ENCODE peak calls at places on chromosome 1, in six cellular contexts. K, N, U, W, P and G are unnamed samples.

GRCh38 chr1:205226868-205227583 is 720 bp upstream of the TMCC2 start:
- DNase-seq in U (no peak), K (peak; percentile 77), P (peak; percentile 68), W (no peak), N (no peak), G (peak; percentile 28)

GRCh38 chr1:53495608-53496345 is 36.6 kb downstream of the DMRTB1 start:
- DNase-seq in U (no peak), N (no peak), K (peak; percentile 67), P (peak; percentile 36), W (no peak), G (no peak)

GRCh38 chr1:204360314-204360713 is 585 bp upstream of the PLEKHA6 start:
- DNase-seq in K (no peak), P (no peak), U (no peak), N (no peak), W (no peak), G (no peak)

GRCh38 chr1:224880593-224881307 is 48.7 kb upstream of the DNAH14 start:
- DNase-seq in P (peak; percentile 23), W (peak; percentile 48), N (no peak), U (peak; percentile 26), K (peak; percentile 9), G (no peak)

GRCh38 chr1:43841511-43841910 is 92.1 kb upstream of the ARTN start:
- DNase-seq in U (no peak), K (no peak), N (no peak), P (no peak), W (no peak), G (peak; percentile 77)

GRCh38 chr1:35298464-35298863 is 30.0 kb downstream of the ZMYM4 start:
- DNase-seq in W (peak; percentile 2), P (peak; percentile 44), N (no peak), K (peak; percentile 68), U (peak; percentile 58), G (peak; percentile 46)

GRCh38 chr1:184982002-184982954 is 8.0 kb upstream of the NIBAN1 start:
- DNase-seq in U (peak; percentile 77), P (peak; percentile 59), N (no peak), K (peak; percentile 84), W (peak; percentile 21), G (peak; percentile 71)

GRCh38 chr1:151693057-151693651 is 23.4 kb downstream of the CELF3 start:
- DNase-seq in N (no peak), P (peak; percentile 32), W (no peak), U (peak; percentile 52), K (peak; percentile 65), G (peak; percentile 52)

GRCh38 chr1:2230781-2231666 is 2.9 kb downstream of the SKI start:
- DNase-seq in U (no peak), K (peak; percentile 58), N (peak; percentile 45), P (no peak), W (no peak), G (peak; percentile 47)

GRCh38 chr1:23242414-23242813 is 25.1 kb upstream of the HTR1D start:
- DNase-seq in P (no peak), U (no peak), W (no peak), N (no peak), K (no peak), G (no peak)

GRCh38 chr1:224338150-224338838 is 8.3 kb upstream of the NVL start:
- DNase-seq in W (no peak), N (peak; percentile 43), U (no peak), P (peak; percentile 1), K (no peak), G (no peak)

GRCh38 chr1:19619697-19620384 is 24.3 kb upstream of the NBL1 start:
- DNase-seq in P (peak; percentile 20), N (no peak), U (no peak), W (no peak), K (peak; percentile 24), G (peak; percentile 54)

GRCh38 chr1:170586321-170586855 is 54.4 kb downstream of the GORAB start:
- DNase-seq in N (no peak), W (peak; percentile 63), P (peak; percentile 67), K (peak; percentile 76), U (no peak), G (no peak)

GRCh38 chr1:44292641-44293040 is 62.4 kb downstream of the ERI3 start:
- DNase-seq in K (no peak), U (peak; percentile 43), W (no peak), N (no peak), P (no peak), G (no peak)

GRCh38 chr1:180911640-180912161 is 996 bp upstream of the KIAA1614 start:
- DNase-seq in W (no peak), U (no peak), N (no peak), K (peak; percentile 63), P (peak; percentile 21), G (no peak)

GRCh38 chr1:208654241-208654640 is 410.1 kb upstream of the PLXNA2 start:
- DNase-seq in W (peak; percentile 21), K (peak; percentile 53), N (no peak), P (peak; percentile 10), U (peak; percentile 17), G (peak; percentile 35)

GRCh38 chr1:201283836-201284553 is 689 bp downstream of the PKP1 start:
- DNase-seq in U (no peak), P (no peak), N (no peak), K (no peak), W (no peak), G (no peak)

GRCh38 chr1:202323731-202324130 is 18.0 kb downstream of the UBE2T start:
- DNase-seq in W (no peak), U (no peak), K (no peak), N (no peak), P (no peak), G (no peak)

GRCh38 chr1:178664278-178664677 is 60.8 kb upstream of the RALGPS2 start:
- DNase-seq in W (no peak), P (no peak), U (no peak), K (no peak), N (no peak), G (no peak)

GRCh38 chr1:162757476-162757875 is 33.0 kb upstream of the HSD17B7 start:
- DNase-seq in P (peak; percentile 75), K (peak; percentile 25), W (no peak), N (no peak), U (no peak), G (no peak)

GRCh38 chr1:60118119-60118518 is 44.5 kb upstream of the C1orf87 start:
- DNase-seq in W (no peak), K (peak; percentile 66), P (no peak), N (no peak), U (no peak), G (no peak)

GRCh38 chr1:25046194-25046532 is 116.1 kb upstream of the RUNX3 start:
- DNase-seq in K (no peak), U (no peak), W (no peak), P (no peak), N (no peak), G (no peak)

GRCh38 chr1:55018395-55018794 is 19.7 kb downstream of the BSND start:
- DNase-seq in P (no peak), N (no peak), U (no peak), K (no peak), W (no peak), G (no peak)

GRCh38 chr1:218459878-218460277 is 114.7 kb downstream of the TGFB2 start:
- DNase-seq in W (peak; percentile 58), N (peak; percentile 93), P (peak; percentile 95), K (peak; percentile 89), U (peak; percentile 75), G (no peak)

GRCh38 chr1:153626929-153627796 is at the start of gene S100A13:
- DNase-seq in N (peak; percentile 95), K (peak; percentile 94), P (peak; percentile 94), U (peak; percentile 97), W (peak; percentile 90), G (peak; percentile 66)
- H3K4me3 ChIP-seq in N (peak within 1 kb of the TSS; percentile 69), K (peak within 1 kb of the TSS; percentile 85), P (peak within 1 kb of the TSS; percentile 72), U (peak within 1 kb of the TSS; percentile 41), W (peak within 1 kb of the TSS; percentile 72), G (peak within 1 kb of the TSS; percentile 33)

GRCh38 chr1:91791691-91792392 is 94.1 kb downstream of the TGFBR3 start:
- DNase-seq in K (peak; percentile 36), U (no peak), P (no peak), N (no peak), W (no peak), G (no peak)
- H3K4me1 ChIP-seq in K (peaks cover 32% of the 10 kb centered on the region), U (peaks cover 6% of the 10 kb centered on the region), P (peaks cover 12% of the 10 kb centered on the region), N (peaks cover 30% of the 10 kb centered on the region), W (peaks cover 9% of the 10 kb centered on the region), G (no peaks in the 10 kb centered on the region)

GRCh38 chr1:50430010-50430405 is 6.8 kb upstream of the DMRTA2 start:
- DNase-seq in P (no peak), W (no peak), K (no peak), N (no peak), U (no peak), G (no peak)
- H3K27me3 ChIP-seq in P (peaks cover 69% of the 10 kb centered on the region), W (peaks cover 78% of the 10 kb centered on the region), K (peaks cover 77% of the 10 kb centered on the region), N (no peaks in the 10 kb centered on the region), U (peaks cover 98% of the 10 kb centered on the region), G (peaks cover 52% of the 10 kb centered on the region)

GRCh38 chr1:228087771-228088251 is 5.3 kb downstream of the ARF1 start:
- DNase-seq in U (no peak), W (no peak), K (peak; percentile 92), N (peak; percentile 69), P (peak; percentile 81), G (no peak)
- H3K4me3 ChIP-seq in U (no peak overlapping the region), W (no peak overlapping the region), K (peak overlapping the region; percentile 92), N (peak overlapping the region; percentile 7), P (peak overlapping the region; percentile 6), G (no peak overlapping the region)

GRCh38 chr1:172638249-172638648 is 20.7 kb upstream of the FASLG start:
- DNase-seq in W (no peak), U (no peak), P (no peak), K (peak; percentile 16), N (no peak), G (no peak)

GRCh38 chr1:172637522-172637921 is 21.4 kb upstream of the FASLG start:
- DNase-seq in K (peak; percentile 93), U (no peak), P (peak; percentile 97), N (peak; percentile 42), W (no peak), G (no peak)

GRCh38 chr1:172641492-172641891 is 17.4 kb upstream of the FASLG start:
- DNase-seq in U (no peak), W (no peak), K (no peak), N (no peak), P (no peak), G (no peak)

GRCh38 chr1:172638885-172639831 is 19.7 kb upstream of the FASLG start:
- DNase-seq in K (peak; percentile 93), U (no peak), P (peak; percentile 100), W (no peak), N (peak; percentile 98), G (peak; percentile 53)

DNA sequence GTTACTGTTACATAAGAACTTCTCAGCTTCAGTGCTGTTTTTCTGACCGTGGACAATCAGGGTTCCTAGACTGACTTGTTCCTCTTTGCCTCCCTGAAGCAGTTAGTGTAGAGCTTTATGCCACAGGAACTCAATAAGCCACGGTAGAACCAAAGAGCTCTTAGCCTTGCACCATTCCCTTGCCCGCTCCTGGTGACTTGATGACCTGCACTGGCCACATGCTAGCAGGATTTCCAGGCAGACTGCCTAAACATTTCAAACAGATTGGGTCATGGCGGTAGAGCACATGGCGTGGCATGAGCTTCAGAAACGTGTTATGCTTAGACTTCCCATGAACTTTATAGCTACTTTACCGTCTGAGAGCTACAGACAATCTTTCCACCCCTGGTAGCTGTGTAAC is 18.8 kb upstream of the FASLG start:
- DNase-seq in U (no peak), N (no peak), W (no peak), P (peak; percentile 72), K (peak; percentile 49), G (no peak)
- H3K4me1 ChIP-seq in U (peaks cover 7% of the 10 kb centered on the region), N (peaks cover 44% of the 10 kb centered on the region), W (peaks cover 3% of the 10 kb centered on the region), P (peaks cover 14% of the 10 kb centered on the region), K (peaks cover 37% of the 10 kb centered on the region), G (no peaks in the 10 kb centered on the region)

DNA sequence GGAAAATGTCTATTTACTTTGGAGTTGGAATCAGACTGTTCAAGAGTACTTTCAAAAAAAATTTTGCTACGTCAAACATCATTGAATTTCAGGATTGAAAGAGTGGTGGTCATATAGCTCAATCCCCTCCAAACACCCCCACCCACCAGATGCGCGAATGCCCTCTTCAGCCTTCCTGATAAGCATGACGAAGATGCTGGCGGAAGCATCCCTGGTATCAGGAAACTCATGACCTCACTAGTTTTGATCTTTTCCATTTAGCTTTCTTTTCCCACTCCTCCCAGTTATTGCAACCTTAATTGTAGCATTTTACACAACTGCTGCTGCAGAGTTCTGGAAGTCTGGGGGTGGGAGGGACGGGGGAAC is 104.4 kb downstream of the LEPR start:
- DNase-seq in N (no peak), P (no peak), K (no peak), U (no peak), W (no peak), G (no peak)
- H3K27me3 ChIP-seq in N (no peaks in the 10 kb centered on the region), P (peaks cover 18% of the 10 kb centered on the region), K (peaks cover 26% of the 10 kb centered on the region), U (peaks cover 49% of the 10 kb centered on the region), W (peaks cover 51% of the 10 kb centered on the region), G (peaks cover 7% of the 10 kb centered on the region)